ENCODE peak calls at places on chromosome X, in nine cellular contexts. W is brain microvascular endothelial cell, Q is heart right ventricle, V is gastrocnemius medialis, M is suprapubic skin, T is Peyer's patch, N is astrocyte of the spinal cord, R is PC-9, E is retinal pigment epithelial cell. B is an unnamed sample.
A peak's percentile ranks its signal among the peaks of the same experiment; 100 is the strongest.

GRCh38 chrX:32744906-32745305 is 466.4 kb downstream of the DMD start:
- DNase-seq in W (no peak), Q (no peak), M (no peak), T (no peak), E (no peak), V (no peak), R (no peak), N (no peak), B (no peak)

GRCh38 chrX:71081348-71082148 is 13.4 kb upstream of the SNX12 start:
- DNase-seq in R (no peak), N (no peak), M (no peak), T (no peak), W (peak; percentile 18), E (no peak), Q (no peak), V (no peak), B (peak; percentile 64)

GRCh38 chrX:110322603-110323002 is 4.7 kb upstream of the AMMECR1 start:
- DNase-seq in Q (no peak), V (no peak), R (no peak), N (peak; percentile 9), W (no peak), M (no peak), T (no peak), E (no peak), B (peak; percentile 22)

GRCh38 chrX:132206259-132206658 is 13.0 kb downstream of the RAP2C start:
- DNase-seq in Q (no peak), T (no peak), N (no peak), R (no peak), W (no peak), M (no peak), E (no peak), V (no peak), B (no peak)

GRCh38 chrX:63754141-63754859 is 30.7 kb downstream of the ARHGEF9 start:
- DNase-seq in V (no peak), M (no peak), Q (no peak), N (peak; percentile 7), R (peak; percentile 12), E (no peak), T (peak; percentile 52), W (no peak), B (peak; percentile 6)

GRCh38 chrX:132737743-132738142 is 220.7 kb downstream of the HS6ST2 start:
- DNase-seq in Q (no peak), N (no peak), W (no peak), R (peak; percentile 36), E (no peak), T (no peak), M (no peak), V (no peak), B (peak; percentile 48)

GRCh38 chrX:138777230-138777629 is 65.7 kb upstream of the FGF13 start:
- DNase-seq in T (no peak), N (no peak), Q (no peak), R (no peak), M (no peak), V (no peak), W (no peak), E (no peak), B (no peak)

GRCh38 chrX:132757066-132757623 is 201.3 kb downstream of the HS6ST2 start:
- DNase-seq in E (no peak), Q (no peak), R (no peak), T (no peak), V (no peak), N (no peak), W (no peak), M (no peak), B (peak; percentile 15)

GRCh38 chrX:37543324-37543723 is 28.1 kb upstream of the LANCL3 start:
- DNase-seq in E (no peak), V (no peak), W (no peak), T (no peak), M (no peak), R (no peak), N (no peak), Q (no peak), B (no peak)

GRCh38 chrX:13506574-13506973 is 62.8 kb upstream of the EGFL6 start:
- DNase-seq in N (peak; percentile 61), T (peak; percentile 74), R (peak; percentile 20), W (peak; percentile 12), E (no peak), M (no peak), V (no peak), Q (peak; percentile 18), B (peak; percentile 38)

GRCh38 chrX:17375361-17375630 is 296 bp downstream of the NHS start:
- DNase-seq in W (no peak), T (no peak), E (no peak), M (no peak), V (no peak), N (no peak), Q (no peak), R (no peak), B (peak; percentile 14)

GRCh38 chrX:37367946-37368345 is 18.8 kb downstream of the PRRG1 start:
- DNase-seq in V (no peak), Q (no peak), E (no peak), W (no peak), M (no peak), T (no peak), R (no peak), N (no peak), B (no peak)

GRCh38 chrX:78092296-78092695 is 11.8 kb upstream of the PGK1 start:
- DNase-seq in E (no peak), N (peak; percentile 62), W (peak; percentile 29), R (peak; percentile 8), T (no peak), V (no peak), M (no peak), Q (no peak), B (peak; percentile 82)

GRCh38 chrX:38458071-38458470 is 103.3 kb upstream of the TSPAN7 start:
- DNase-seq in N (no peak), M (no peak), E (no peak), Q (no peak), V (no peak), R (no peak), W (no peak), T (no peak), B (peak; percentile 32)

GRCh38 chrX:16924631-16925239 is 21.7 kb upstream of the REPS2 start:
- DNase-seq in V (no peak), W (no peak), Q (no peak), M (no peak), R (no peak), E (no peak), N (no peak), T (no peak), B (no peak)

GRCh38 chrX:130039847-130040246 is 57.4 kb downstream of the BCORL1 start:
- DNase-seq in E (no peak), R (no peak), N (no peak), T (no peak), M (no peak), V (no peak), W (no peak), Q (peak; percentile 25), B (no peak)

GRCh38 chrX:41259516-41259915 is 74.4 kb upstream of the DDX3X start:
- DNase-seq in R (no peak), V (no peak), T (no peak), W (no peak), Q (no peak), M (no peak), N (no peak), E (no peak), B (no peak)

GRCh38 chrX:154540897-154541535 is 5.6 kb downstream of the G6PD start:
- DNase-seq in T (no peak), W (no peak), N (no peak), Q (no peak), M (peak; percentile 69), E (no peak), V (no peak), R (peak; percentile 93), B (peak; percentile 83)
- H3K4me3 ChIP-seq in T (no peak overlapping the region), W (no peak overlapping the region), N (no peak overlapping the region), Q (no peak overlapping the region), M (no peak overlapping the region), E (no peak overlapping the region), V (no peak overlapping the region), R (peak overlapping the region; percentile 52), B (no peak overlapping the region)

DNA sequence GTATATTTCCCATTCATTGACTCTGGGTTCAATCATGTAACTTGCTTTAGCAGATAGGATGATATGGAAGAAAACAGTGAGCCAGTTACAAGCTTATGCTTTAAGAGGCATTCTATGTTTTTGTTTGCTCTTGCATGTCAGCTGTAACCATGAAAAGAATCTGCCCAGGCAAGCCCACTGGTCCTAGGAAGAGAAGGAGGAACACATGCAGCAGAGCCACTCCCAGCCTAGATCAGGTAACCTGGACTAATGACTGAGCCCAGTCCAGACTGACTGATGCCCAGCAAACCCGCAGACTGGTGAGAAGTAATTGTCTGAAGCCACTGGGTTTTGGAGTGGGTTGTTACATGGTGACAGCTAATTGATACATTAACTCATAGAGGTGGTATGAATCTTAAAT is 167.9 kb downstream of the COL4A6 start:
- DNase-seq in W (no peak), R (no peak), N (no peak), M (no peak), V (no peak), Q (no peak), T (no peak), E (no peak), B (peak; percentile 90)
- TF ChIP-seq CTCF in W (no peak), R (no peak), N (no peak), M (no peak), V (no peak), Q (no peak), T (no peak), E (no peak), B (no peak)

GRCh38 chrX:45852884-45853283 is 652.2 kb upstream of the DIPK2B start:
- DNase-seq in W (peak; percentile 7), T (no peak), N (no peak), M (no peak), E (no peak), R (no peak), Q (no peak), V (no peak), B (peak; percentile 33)
- H3K4me3 ChIP-seq in W (no peak overlapping the region), T (no peak overlapping the region), N (no peak overlapping the region), M (no peak overlapping the region), E (no peak overlapping the region), R (peak overlapping the region; percentile 69), Q (no peak overlapping the region), V (no peak overlapping the region), B (no peak overlapping the region)

DNA sequence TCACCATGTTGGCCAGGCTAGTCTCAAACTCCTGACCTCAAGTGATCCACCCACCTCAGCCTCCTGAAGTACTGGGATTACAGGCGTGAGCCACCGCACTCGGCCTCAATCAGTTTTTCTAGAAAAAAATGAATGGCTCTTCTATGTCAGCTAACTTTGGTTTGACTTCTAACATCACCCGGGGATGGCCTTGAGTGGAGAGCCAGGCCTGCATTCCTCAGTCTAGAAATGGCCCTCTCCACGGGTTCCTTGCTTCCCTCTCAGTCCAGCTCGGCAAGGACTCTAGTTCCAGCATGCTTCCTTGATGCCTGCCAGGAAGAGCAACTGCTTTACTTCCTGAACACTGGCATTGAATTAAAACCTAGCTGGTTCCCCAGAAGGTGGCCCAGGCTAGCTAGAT is 39.0 kb downstream of the SLC25A5 start:
- DNase-seq in W (no peak), Q (no peak), T (peak; percentile 30), V (no peak), E (no peak), M (no peak), N (no peak), R (no peak), B (no peak)
- TF ChIP-seq CTCF in W (no peak), Q (no peak), T (no peak), V (no peak), E (no peak), M (no peak), N (no peak), R (no peak), B (no peak)

B was measured in epithelial cell of esophagus.